ENCODE peak calls at places on chromosomes 2 and 18, in four cellular contexts. W is GM12878, S is psoas muscle, U is gastrocnemius medialis. C is an unnamed sample. For H3K4me1, the result is how much of the 10 kb centered on the place peaks cover.

GRCh38 chr2:166170356-166170755 is 42.5 kb upstream of the SCN1A start:
- DNase-seq in W (no peak), S (no peak), U (no peak), C (no peak)

GRCh38 chr2:216362730-216363129 is 9.6 kb downstream of the MARCHF4 start:
- DNase-seq in S (no peak), W (no peak), U (no peak), C (no peak)

GRCh38 chr2:7094113-7094760 is 177.0 kb downstream of the RNF144A start:
- DNase-seq in W (no peak), U (no peak), S (no peak), C (no peak)

GRCh38 chr18:13471971-13472628 is 253.5 kb downstream of the LDLRAD4 start:
- DNase-seq in W (no peak), S (no peak), U (no peak), C (no peak)

GRCh38 chr2:109237792-109238191 is 108.8 kb downstream of the SH3RF3 start:
- DNase-seq in W (no peak), U (no peak), S (no peak), C (no peak)

GRCh38 chr2:46447649-46448048 is 31.7 kb upstream of the TMEM247 start:
- DNase-seq in S (no peak), U (no peak), W (no peak), C (no peak)

GRCh38 chr2:68303033-68303901 is 16.5 kb downstream of the CNRIP1 start:
- DNase-seq in S (no peak), W (no peak), U (no peak), C (no peak)

GRCh38 chr2:197575987-197576386 is 60.1 kb downstream of the MOB4 start:
- DNase-seq in S (peak), U (peak), W (no peak), C (no peak)

GRCh38 chr2:25276569-25277465 is 64.9 kb downstream of the DNMT3A start:
- DNase-seq in S (peak), U (no peak), W (no peak), C (no peak)

GRCh38 chr2:230746213-230746612 is 33.6 kb downstream of the CAB39 start:
- DNase-seq in U (no peak), W (no peak), S (no peak), C (no peak)

GRCh38 chr2:120677696-120678095 is 58.0 kb upstream of the GLI2 start:
- DNase-seq in U (no peak), S (no peak), W (no peak), C (no peak)

GRCh38 chr2:203619192-203619878 is 84.2 kb upstream of the RAPH1 start:
- DNase-seq in U (no peak), W (no peak), S (no peak), C (no peak)

GRCh38 chr18:29586210-29586609 is 1409.3 kb upstream of the CDH2 start:
- DNase-seq in S (no peak), U (no peak), W (no peak), C (no peak)

GRCh38 chr2:216551234-216551633 is 52.6 kb downstream of the RPL37A start:
- DNase-seq in S (no peak), W (no peak), U (no peak), C (no peak)

GRCh38 chr2:71277159-71277498 is 50.2 kb upstream of the PAIP2B start:
- DNase-seq in W (no peak), U (no peak), S (no peak), C (no peak)

GRCh38 chr2:71277536-71278103 is 50.7 kb upstream of the PAIP2B start:
- DNase-seq in S (peak), W (no peak), U (peak), C (peak)

GRCh38 chr2:71276311-71277158 is 49.6 kb upstream of the PAIP2B start:
- DNase-seq in S (peak), W (peak), U (peak), C (peak)

DNA sequence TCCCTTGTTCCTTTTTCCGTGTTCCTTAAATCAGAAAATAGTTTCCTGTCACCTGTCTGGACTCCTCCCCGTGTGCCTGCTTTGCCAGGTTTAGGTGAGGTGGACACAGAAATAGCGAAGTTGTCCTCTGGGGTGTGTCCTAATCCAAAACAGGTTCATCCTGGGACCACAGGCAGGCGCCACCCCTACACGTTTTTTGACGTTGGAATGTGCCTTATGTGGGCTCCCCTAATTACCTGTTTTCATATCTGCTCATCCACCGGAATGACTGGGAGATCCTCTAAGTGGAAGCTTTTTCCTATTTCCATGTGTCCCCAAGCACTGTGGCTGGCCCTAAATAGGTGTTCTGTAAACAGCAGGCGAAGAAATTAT is 49.0 kb upstream of the PAIP2B start:
- DNase-seq in W (no peak), U (no peak), S (no peak), C (no peak)
- H3K4me3 ChIP-seq in W (peak), U (peak), S (peak), C (peak)

GRCh38 chr2:85011747-85012146 is 40.8 kb downstream of the KCMF1 start:
- DNase-seq in U (no peak), S (no peak), W (no peak), C (no peak)
- H3K4me1 ChIP-seq in U (half or more), S (half or more), W (under half), C (under half)

GRCh38 chr2:71882949-71883472 is 264.7 kb downstream of the CYP26B1 start:
- DNase-seq in U (peak), W (no peak), S (peak), C (no peak)
- H3K4me3 ChIP-seq in U (no peak), W (no peak), S (no peak), C (no peak)

GRCh38 chr2:226118471-226119429 is 680.9 kb downstream of the IRS1 start:
- DNase-seq in U (peak), S (peak), W (no peak), C (no peak)

GRCh38 chr2:226123307-226123706 is 676.3 kb downstream of the IRS1 start:
- DNase-seq in W (no peak), U (no peak), S (no peak), C (no peak)

GRCh38 chr2:226122067-226122466 is 677.6 kb downstream of the IRS1 start:
- DNase-seq in S (no peak), U (no peak), W (no peak), C (no peak)

GRCh38 chr2:226124548-226125011 is 675.0 kb downstream of the IRS1 start:
- DNase-seq in U (no peak), W (no peak), S (no peak), C (no peak)

GRCh38 chr2:226121339-226121738 is 678.3 kb downstream of the IRS1 start:
- DNase-seq in W (no peak), U (no peak), S (no peak), C (no peak)
- H3K4me1 ChIP-seq in W (under half), U (under half), S (under half), C (under half)

DNA sequence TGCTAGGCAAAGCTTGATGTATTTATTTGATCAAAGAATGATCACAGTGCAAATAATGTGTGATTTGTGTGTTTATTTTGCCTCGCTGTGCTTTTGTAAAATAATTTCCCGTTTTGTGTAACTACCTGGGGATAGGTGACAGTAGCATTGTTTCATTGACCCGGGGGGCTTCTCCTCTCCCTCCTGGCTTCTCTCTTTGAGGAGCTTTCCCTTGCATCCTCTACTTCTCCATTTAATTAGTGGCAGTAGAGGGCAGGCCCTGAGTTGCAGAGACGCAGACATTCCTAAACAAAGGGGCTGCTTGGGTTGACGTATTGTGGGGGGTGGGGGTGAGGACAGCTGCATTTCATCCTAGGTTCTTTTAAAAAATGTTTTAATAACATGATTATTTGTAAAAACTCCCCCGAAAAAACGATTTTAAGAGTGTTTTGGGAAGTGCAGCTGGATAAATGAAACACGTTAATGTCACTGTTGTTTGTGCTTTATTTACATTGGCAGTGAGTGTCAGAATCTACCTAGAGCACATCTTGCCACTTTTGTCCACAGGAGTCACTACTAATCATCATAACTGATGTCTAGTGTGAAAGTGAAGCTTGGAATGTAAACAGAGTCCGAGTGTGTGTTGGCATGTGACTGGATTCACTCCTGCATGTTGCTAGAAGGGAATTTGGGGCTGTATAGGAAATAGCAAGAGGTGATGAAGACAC is 2.2 kb downstream of the NEDD4L start:
- DNase-seq in W (no peak), U (no peak), S (no peak), C (no peak)
- H3K4me3 ChIP-seq in W (peak), U (no peak), S (peak), C (peak)